ENCODE peak calls at places on chromosomes 4 and X, in four cellular contexts. C, N, U and I are unnamed samples.

GRCh38 chr4:112153222-112153791 is 8.1 kb downstream of the FAM241A start:
- DNase-seq in N (peak; percentile 42), U (no peak), C (no peak), I (no peak)

GRCh38 chr4:2745981-2746806 is 9.9 kb downstream of the TNIP2 start:
- DNase-seq in C (peak; percentile 87), U (no peak), N (peak; percentile 89), I (no peak)

GRCh38 chr4:5887361-5888221 is 5.3 kb downstream of the CRMP1 start:
- DNase-seq in U (no peak), N (no peak), C (no peak), I (no peak)

GRCh38 chrX:12269484-12269883 is 131.2 kb downstream of the FRMPD4 start:
- DNase-seq in C (no peak), U (no peak), N (no peak), I (no peak)

GRCh38 chr4:109077486-109077885 is 225.0 kb downstream of the COL25A1 start:
- DNase-seq in N (no peak), C (no peak), U (no peak), I (no peak)

GRCh38 chrX:118251251-118251650 is 94.7 kb upstream of the WDR44 start:
- DNase-seq in C (no peak), U (no peak), N (no peak), I (no peak)

GRCh38 chrX:118058924-118059323 is 57.7 kb downstream of the KLHL13 start:
- DNase-seq in N (no peak), U (no peak), C (no peak), I (no peak)

GRCh38 chr4:26288308-26288982 is 32.4 kb upstream of the RBPJ start:
- DNase-seq in U (no peak), C (no peak), N (no peak), I (peak; percentile 32)

GRCh38 chr4:44713125-44713524 is 13.2 kb downstream of the GNPDA2 start:
- DNase-seq in U (no peak), C (no peak), N (no peak), I (no peak)

GRCh38 chrX:580020-580419 is 50.6 kb upstream of the SHOX start:
- DNase-seq in U (no peak), C (no peak), N (no peak), I (no peak)

GRCh38 chr4:173509031-173510001 is 20.7 kb downstream of the HAND2 start:
- DNase-seq in C (no peak), N (no peak), U (no peak), I (no peak)

GRCh38 chr4:61200991-61201526 is 933 bp downstream of the ADGRL3 start:
- DNase-seq in U (no peak), N (no peak), C (no peak), I (no peak)

GRCh38 chr4:35608205-35608604 is 636.1 kb downstream of the ARAP2 start:
- DNase-seq in U (no peak), N (no peak), C (no peak), I (no peak)
- H3K27me3 ChIP-seq in U (no peaks in the 10 kb centered on the region), N (no peaks in the 10 kb centered on the region), C (no peaks in the 10 kb centered on the region), I (no peaks in the 10 kb centered on the region)

GRCh38 chrX:139642241-139642927 is 65.6 kb downstream of the MCF2 start:
- DNase-seq in U (no peak), N (peak; percentile 35), C (no peak), I (no peak)
- H3K27me3 ChIP-seq in U (no peaks in the 10 kb centered on the region), N (no peaks in the 10 kb centered on the region), C (no peaks in the 10 kb centered on the region), I (no peaks in the 10 kb centered on the region)

DNA sequence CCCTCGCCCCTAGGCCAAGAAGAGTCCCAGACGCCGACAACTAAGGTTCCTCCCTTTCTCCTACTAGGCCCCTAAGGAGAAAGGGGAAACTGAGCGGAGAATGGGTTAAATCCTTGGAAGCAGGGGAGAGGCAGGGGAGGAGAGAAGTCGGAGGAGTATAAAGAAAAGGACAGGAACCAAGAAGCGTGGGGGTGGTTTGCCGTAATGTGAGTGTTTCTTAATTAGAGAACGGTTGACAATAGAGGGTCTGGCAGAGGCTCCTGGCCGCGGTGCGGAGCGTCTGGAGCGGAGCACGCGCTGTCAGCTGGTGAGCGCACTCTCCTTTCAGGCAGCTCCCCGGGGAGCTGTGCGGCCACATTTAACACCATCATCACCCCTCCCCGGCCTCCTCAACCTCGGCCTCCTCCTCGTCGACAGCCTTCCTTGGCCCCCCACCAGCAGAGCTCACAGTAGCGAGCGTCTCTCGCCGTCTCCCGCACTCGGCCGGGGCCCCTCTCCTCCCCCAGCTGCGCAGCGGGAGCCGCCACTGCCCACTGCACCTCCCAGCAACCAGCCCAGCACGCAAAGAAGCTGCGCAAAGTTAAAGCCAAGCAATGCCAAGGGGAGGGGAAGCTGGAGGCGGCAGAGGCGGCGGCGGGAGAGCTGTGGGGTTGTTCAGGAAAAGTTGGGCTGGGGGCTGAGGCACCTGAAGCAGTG is 6.0 kb downstream of the ATOH1 start:
- DNase-seq in U (no peak), C (no peak), N (no peak), I (no peak)
- H3K27me3 ChIP-seq in U (peaks cover 75% of the 10 kb centered on the region), C (peaks cover 18% of the 10 kb centered on the region), N (peaks cover 75% of the 10 kb centered on the region), I (no peaks in the 10 kb centered on the region)

GRCh38 chr4:84492737-84493091 is 6.4 kb downstream of the NKX6-1 start:
- DNase-seq in U (no peak), N (no peak), C (no peak), I (no peak)

GRCh38 chr4:84492290-84492689 is 6.8 kb downstream of the NKX6-1 start:
- DNase-seq in N (no peak), C (no peak), U (no peak), I (no peak)

GRCh38 chr4:84490663-84491062 is 8.4 kb downstream of the NKX6-1 start:
- DNase-seq in U (no peak), N (no peak), C (no peak), I (no peak)

GRCh38 chr4:84493092-84493850 is 5.8 kb downstream of the NKX6-1 start:
- DNase-seq in N (no peak), U (no peak), C (no peak), I (no peak)

GRCh38 chr4:84491420-84491819 is 7.7 kb downstream of the NKX6-1 start:
- DNase-seq in N (no peak), C (no peak), U (no peak), I (no peak)
- H3K27me3 ChIP-seq in N (no peaks in the 10 kb centered on the region), C (peaks cover 53% of the 10 kb centered on the region), U (peaks cover 100% of the 10 kb centered on the region), I (peaks cover 4% of the 10 kb centered on the region)

DNA sequence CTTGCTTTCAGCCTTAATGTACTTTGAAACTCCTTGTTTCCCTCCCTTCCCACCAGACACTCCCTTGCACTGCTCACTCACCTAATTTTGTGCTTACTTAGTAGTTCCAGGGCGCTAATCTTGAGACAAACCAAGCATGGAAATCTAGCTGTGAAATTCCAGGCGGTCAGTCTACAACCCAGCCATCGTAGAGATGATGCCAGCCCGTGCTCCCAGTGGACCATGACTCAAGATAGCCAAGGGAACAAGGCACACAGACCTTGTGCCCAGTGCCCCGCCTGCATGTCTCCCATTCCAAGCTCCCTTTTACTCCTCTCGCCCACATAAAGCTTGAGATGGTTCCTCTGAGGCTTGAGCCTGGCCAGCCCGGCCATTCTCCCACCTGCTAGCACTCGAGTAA is 11.1 kb downstream of the TREX2 start:
- DNase-seq in U (no peak), C (no peak), N (no peak), I (no peak)
- H3K27me3 ChIP-seq in U (peaks cover 4% of the 10 kb centered on the region), C (no peaks in the 10 kb centered on the region), N (no peaks in the 10 kb centered on the region), I (no peaks in the 10 kb centered on the region)

GRCh38 chrX:10090319-10090718 is 66.5 kb upstream of the CLCN4 start:
- DNase-seq in U (no peak), N (no peak), C (no peak), I (no peak)

GRCh38 chrX:10086683-10087082 is 70.1 kb upstream of the CLCN4 start:
- DNase-seq in C (no peak), U (no peak), N (no peak), I (no peak)

GRCh38 chrX:10085223-10085622 is 71.6 kb upstream of the CLCN4 start:
- DNase-seq in N (peak; percentile 26), C (peak; percentile 55), U (no peak), I (peak; percentile 42)

GRCh38 chrX:10089378-10089795 is 67.4 kb upstream of the CLCN4 start:
- DNase-seq in U (no peak), N (no peak), C (no peak), I (no peak)

GRCh38 chrX:10087391-10087790 is 69.4 kb upstream of the CLCN4 start:
- DNase-seq in N (no peak), U (no peak), C (no peak), I (no peak)
- H3K27me3 ChIP-seq in N (no peaks in the 10 kb centered on the region), U (no peaks in the 10 kb centered on the region), C (no peaks in the 10 kb centered on the region), I (no peaks in the 10 kb centered on the region)

GRCh38 chrX:115089419-115089818 is 72.0 kb upstream of the IL13RA2 start:
- DNase-seq in N (no peak), C (no peak), U (no peak), I (no peak)
- H3K27me3 ChIP-seq in N (peaks cover 4% of the 10 kb centered on the region), C (no peaks in the 10 kb centered on the region), U (peaks cover 13% of the 10 kb centered on the region), I (no peaks in the 10 kb centered on the region)

GRCh38 chr4:8874003-8874895 is 2.6 kb upstream of the HMX1 start:
- DNase-seq in C (no peak), N (no peak), U (no peak), I (no peak)
- H3K27me3 ChIP-seq in C (peaks cover 4% of the 10 kb centered on the region), N (peaks cover 95% of the 10 kb centered on the region), U (peaks cover 86% of the 10 kb centered on the region), I (no peaks in the 10 kb centered on the region)